ENCODE peak calls at places on chromosomes 13 and 19, in seven cellular contexts. B, S, H, K, C, J and T are unnamed samples.

GRCh38 chr13:44758595-44759221 is 182.6 kb upstream of the TSC22D1 start:
- DNase-seq in B (peak; percentile 40), S (no peak), H (no peak), K (peak; percentile 50), C (peak; percentile 88), J (peak; percentile 92), T (peak; percentile 87)

GRCh38 chr13:63184693-63185092 is 1769.0 kb upstream of the PCDH20 start:
- DNase-seq in B (peak; percentile 26), S (no peak), H (no peak), K (peak; percentile 14), C (no peak), J (peak; percentile 86), T (no peak)

GRCh38 chr13:106847049-106847448 is 279.1 kb upstream of the ARGLU1 start:
- DNase-seq in B (no peak), S (no peak), H (no peak), K (no peak), C (no peak), J (no peak), T (no peak)

GRCh38 chr13:49651775-49652690 is 23.7 kb downstream of the ARL11 start:
- DNase-seq in B (no peak), S (no peak), H (no peak), K (no peak), C (peak; percentile 20), J (no peak), T (no peak)

GRCh38 chr19:49858591-49858985 is 7.6 kb downstream of the PTOV1 start:
- DNase-seq in B (no peak), S (no peak), H (no peak), K (no peak), C (no peak), J (no peak), T (no peak)

GRCh38 chr13:27712421-27712820 is 79.9 kb upstream of the GSX1 start:
- DNase-seq in B (peak; percentile 3), S (no peak), H (no peak), K (no peak), C (peak; percentile 33), J (peak; percentile 8), T (no peak)

GRCh38 chr13:20993661-20994440 is 67.5 kb downstream of the LATS2 start:
- DNase-seq in B (peak; percentile 10), S (no peak), H (no peak), K (peak; percentile 23), C (no peak), J (peak; percentile 78), T (peak; percentile 31)

GRCh38 chr13:48072304-48072703 is 22.6 kb downstream of the MED4 start:
- DNase-seq in B (no peak), S (no peak), H (no peak), K (no peak), C (no peak), J (peak; percentile 6), T (no peak)

GRCh38 chr13:94878721-94879120 is 166.4 kb upstream of the SOX21 start:
- DNase-seq in B (no peak), S (no peak), H (no peak), K (no peak), C (no peak), J (no peak), T (no peak)

GRCh38 chr19:2827840-2828489 is 8.3 kb downstream of the ZNF554 start:
- DNase-seq in B (no peak), S (no peak), H (no peak), K (no peak), C (no peak), J (no peak), T (no peak)

GRCh38 chr13:99528547-99528946 is 27.3 kb downstream of the TM9SF2 start:
- DNase-seq in B (no peak), S (no peak), H (no peak), K (no peak), C (no peak), J (peak; percentile 42), T (no peak)

GRCh38 chr13:75264611-75265010 is 217.4 kb downstream of the TBC1D4 start:
- DNase-seq in B (no peak), S (no peak), H (no peak), K (no peak), C (no peak), J (peak; percentile 23), T (no peak)

GRCh38 chr13:61162636-61163035 is 253.0 kb downstream of the PCDH20 start:
- DNase-seq in B (no peak), S (no peak), H (no peak), K (no peak), C (no peak), J (no peak), T (no peak)

GRCh38 chr13:39347926-39348901 is 254.8 kb downstream of the LHFPL6 start:
- DNase-seq in B (no peak), S (no peak), H (peak; percentile 77), K (no peak), C (no peak), J (peak; percentile 74), T (no peak)

GRCh38 chr13:24982333-24982999 is 113.5 kb upstream of the PABPC3 start:
- DNase-seq in B (no peak), S (no peak), H (peak; percentile 63), K (no peak), C (peak; percentile 62), J (no peak), T (no peak)

GRCh38 chr13:113932060-113932459 is 41.8 kb downstream of the C13orf46 start:
- DNase-seq in B (no peak), S (no peak), H (no peak), K (no peak), C (no peak), J (no peak), T (no peak)

GRCh38 chr19:31616031-31616430 is 266.8 kb upstream of the TSHZ3 start:
- DNase-seq in B (no peak), S (no peak), H (no peak), K (peak; percentile 10), C (no peak), J (no peak), T (no peak)

GRCh38 chr19:44718441-44719261 is 19.7 kb downstream of the CEACAM16 start:
- DNase-seq in B (peak; percentile 58), S (no peak), H (peak; percentile 85), K (peak; percentile 42), C (peak; percentile 69), J (no peak), T (no peak)

GRCh38 chr13:113584205-113584869 is at the start of gene TFDP1:
- DNase-seq in B (peak; percentile 73), S (peak; percentile 65), H (peak; percentile 89), K (peak; percentile 100), C (peak; percentile 46), J (peak; percentile 82), T (no peak)

GRCh38 chr13:46899801-46900200 is 2.9 kb upstream of the HTR2A start:
- DNase-seq in B (no peak), S (no peak), H (no peak), K (no peak), C (no peak), J (no peak), T (no peak)

GRCh38 chr19:5035817-5036732 is 67.2 kb downstream of the KDM4B start:
- DNase-seq in B (no peak), S (no peak), H (no peak), K (no peak), C (peak; percentile 11), J (no peak), T (no peak)